ENCODE peak calls at places on chromosome 2, in seven cellular contexts. O is HEK293T, Z is AML-193, E is left ventricle myocardium superior, X is HT1080, V is NCI-H1417 treated with DMSO at 0.1 percent for 48 hours, I is brain microvascular endothelial cell. T is an unnamed sample.
A peak's percentile ranks its signal among the peaks of the same experiment; 100 is the strongest.

GRCh38 chr2:135150711-135151110 is 98.6 kb downstream of the RAB3GAP1 start:
- DNase-seq in O (no peak), Z (no peak), E (no peak), X (no peak), V (no peak), I (no peak), T (no peak)

GRCh38 chr2:26793518-26793917 is 7.7 kb downstream of the CENPA start:
- DNase-seq in O (no peak), Z (no peak), E (no peak), X (no peak), V (no peak), I (no peak), T (no peak)

GRCh38 chr2:46748121-46748520 is 167.5 kb downstream of the MCFD2 start:
- DNase-seq in O (no peak), Z (no peak), E (no peak), X (peak; percentile 24), V (no peak), I (no peak), T (no peak)

GRCh38 chr2:102082591-102083586 is 59.7 kb upstream of the IL1R1 start:
- DNase-seq in O (no peak), Z (peak; percentile 87), E (no peak), X (peak; percentile 79), V (no peak), I (peak; percentile 84), T (peak; percentile 35)

GRCh38 chr2:76270356-76270755 is 559.6 kb upstream of the GCFC2 start:
- DNase-seq in O (no peak), Z (no peak), E (no peak), X (no peak), V (no peak), I (no peak), T (no peak)

GRCh38 chr2:191376981-191377629 is 131.9 kb downstream of the MYO1B start:
- DNase-seq in O (peak; percentile 60), Z (peak; percentile 69), E (peak; percentile 65), X (peak; percentile 97), V (no peak), I (peak; percentile 94), T (peak; percentile 19)

GRCh38 chr2:8447610-8448221 is 234.1 kb upstream of the ID2 start:
- DNase-seq in O (no peak), Z (no peak), E (no peak), X (peak; percentile 75), V (no peak), I (peak; percentile 29), T (no peak)

GRCh38 chr2:349390-349789 is 61.5 kb upstream of the ALKAL2 start:
- DNase-seq in O (no peak), Z (no peak), E (no peak), X (peak; percentile 14), V (no peak), I (peak; percentile 60), T (no peak)

GRCh38 chr2:236745420-236746210 is 176.0 kb downstream of the ACKR3 start:
- DNase-seq in O (no peak), Z (no peak), E (no peak), X (peak; percentile 79), V (no peak), I (peak; percentile 93), T (no peak)

T was measured in RPMI8226.